ENCODE peak calls at places on chromosomes 1 and 21, in ten cellular contexts. T is Caco-2, B is cardiac fibroblast, N is Panc1, X is fibroblast of lung, Q is lung, J is tibial artery, L is choroid plexus epithelial cell, U is testis, O is GM23338. S is an unnamed sample.

GRCh38 chr1:29767769-29768425 is 531.6 kb downstream of the PTPRU start:
- DNase-seq in T (no peak), Q (no peak), O (no peak), L (no peak), B (no peak), U (no peak), J (no peak), X (no peak), N (no peak), S (no peak)

GRCh38 chr1:69569983-69570755 is 2.4 kb downstream of the LRRC7 start:
- DNase-seq in T (no peak), N (no peak), U (no peak), B (no peak), L (peak), J (no peak), X (peak), Q (no peak), O (peak), S (no peak)

GRCh38 chr1:190599677-190600076 is 122.0 kb upstream of the BRINP3 start:
- DNase-seq in Q (no peak), J (no peak), X (no peak), U (no peak), O (no peak), N (no peak), T (no peak), L (no peak), B (no peak), S (peak)

GRCh38 chr1:151327903-151328674 is 873 bp upstream of the PI4KB start:
- DNase-seq in J (no peak), L (no peak), B (no peak), T (no peak), U (no peak), Q (no peak), O (peak), X (no peak), N (no peak), S (no peak)

GRCh38 chr1:160244209-160244608 is 18.1 kb downstream of the DCAF8 start:
- DNase-seq in O (no peak), B (no peak), U (no peak), T (no peak), L (no peak), J (no peak), Q (no peak), X (no peak), N (no peak), S (peak)

GRCh38 chr1:7454895-7455784 is 316.0 kb upstream of the VAMP3 start:
- DNase-seq in N (no peak), T (no peak), O (no peak), J (no peak), X (peak), L (peak), B (no peak), U (peak), Q (no peak), S (no peak)

GRCh38 chr21:29082416-29082815 is 9.0 kb upstream of the CCT8 start:
- DNase-seq in L (no peak), J (no peak), X (no peak), O (no peak), B (no peak), T (no peak), Q (no peak), U (no peak), N (no peak), S (no peak)

GRCh38 chr1:2607681-2608041 is 21.1 kb downstream of the PRXL2B start:
- DNase-seq in N (no peak), J (no peak), Q (no peak), U (peak), B (no peak), X (no peak), L (peak), O (no peak), T (no peak), S (no peak)

GRCh38 chr1:6911229-6911941 is 126.1 kb downstream of the CAMTA1 start:
- DNase-seq in O (no peak), U (no peak), T (no peak), B (no peak), J (no peak), N (no peak), L (no peak), X (no peak), Q (no peak), S (no peak)

GRCh38 chr1:74732960-74733615 is at the start of the genes CRYZ and TYW3:
- DNase-seq in B (peak), Q (peak), T (peak), L (peak), J (peak), U (peak), N (peak), X (peak), O (peak), S (peak)

GRCh38 chr1:110235839-110236682 is 25.9 kb downstream of the KCNC4 start:
- DNase-seq in Q (no peak), J (no peak), U (no peak), T (no peak), N (no peak), O (no peak), X (peak), B (peak), L (peak), S (peak)

GRCh38 chr1:154609398-154610380 is 1.7 kb upstream of the ADAR start:
- DNase-seq in T (no peak), J (no peak), Q (no peak), B (peak), O (peak), U (no peak), X (peak), L (no peak), N (no peak), S (no peak)
- H3K4me3 ChIP-seq in T (peak), J (no peak), Q (no peak), B (no peak), O (peak), U (no peak), X (no peak), L (no peak), N (no peak), S (no peak)

GRCh38 chr1:68232354-68233148 is at the start of gene WLS:
- DNase-seq in T (peak), J (peak), B (peak), L (peak), N (no peak), Q (peak), O (peak), X (peak), U (peak), S (no peak)
- TF ChIP-seq CTCF in T (no peak), J (no peak), B (peak), L (peak), N (no peak), Q (no peak), O (peak), X (peak), U (no peak), S (no peak)

GRCh38 chr1:14999441-14999840 is 154.1 kb upstream of the TMEM51 start:
- DNase-seq in J (no peak), Q (no peak), X (no peak), N (no peak), L (no peak), T (no peak), U (no peak), B (no peak), O (no peak), S (no peak)
- H3K4me3 ChIP-seq in J (no peak), Q (no peak), X (no peak), N (no peak), L (no peak), T (no peak), U (no peak), B (no peak), O (no peak), S (no peak)

GRCh38 chr1:21590906-21591301 is 78.3 kb downstream of the RAP1GAP start:
- DNase-seq in O (no peak), U (no peak), Q (no peak), B (no peak), J (no peak), T (no peak), L (no peak), X (no peak), N (no peak), S (no peak)

GRCh38 chr1:21592086-21592865 is 76.9 kb downstream of the RAP1GAP start:
- DNase-seq in O (no peak), U (no peak), T (no peak), L (no peak), J (no peak), B (no peak), X (no peak), Q (no peak), N (no peak), S (no peak)

GRCh38 chr1:21594935-21595897 is 73.9 kb downstream of the RAP1GAP start:
- DNase-seq in O (peak), N (no peak), T (peak), Q (peak), U (peak), B (peak), J (peak), X (peak), L (peak), S (no peak)

GRCh38 chr1:21594495-21594894 is 74.7 kb downstream of the RAP1GAP start:
- DNase-seq in J (no peak), U (no peak), Q (no peak), B (peak), X (no peak), L (peak), O (no peak), N (no peak), T (no peak), S (no peak)

GRCh38 chr1:21593231-21593630 is 75.9 kb downstream of the RAP1GAP start:
- DNase-seq in B (no peak), N (no peak), O (no peak), X (no peak), Q (no peak), U (no peak), J (no peak), L (no peak), T (no peak), S (no peak)
- TF ChIP-seq CTCF in B (no peak), N (no peak), O (no peak), X (no peak), Q (no peak), U (no peak), J (no peak), L (no peak), T (no peak), S (no peak)

DNA sequence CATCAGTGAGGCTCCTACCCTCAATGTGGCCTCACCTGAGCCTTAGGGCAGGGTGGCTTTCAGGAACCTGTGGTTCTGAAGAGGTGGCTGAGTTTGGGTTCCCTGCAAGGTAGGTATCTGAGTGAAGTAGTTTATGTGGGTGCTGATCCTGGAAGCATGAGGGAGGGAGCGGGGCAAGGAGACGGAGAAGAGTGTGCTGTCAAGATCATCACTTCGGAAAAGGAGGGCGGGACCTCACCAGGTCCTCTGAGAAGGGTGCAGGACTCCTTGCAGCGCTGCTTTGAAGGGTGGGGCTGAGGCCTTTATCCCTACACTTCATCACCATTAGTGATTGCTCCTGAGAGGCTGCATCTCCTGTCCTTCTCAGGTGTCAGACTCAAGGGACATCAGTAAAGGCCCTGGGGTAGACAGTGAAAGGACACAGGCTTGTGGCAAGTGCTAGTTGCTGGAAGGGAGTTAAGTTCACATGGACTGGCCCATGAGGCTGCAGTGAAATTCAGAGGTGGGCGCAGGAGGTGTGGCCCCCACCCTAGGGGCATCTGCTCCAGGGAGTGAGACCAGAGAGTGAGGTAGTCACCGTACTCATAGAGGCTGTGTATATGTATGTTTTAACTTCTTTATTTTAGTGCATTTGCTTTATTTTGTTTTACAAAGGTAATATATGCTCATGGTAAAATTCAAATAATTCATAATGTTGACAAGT is 57.3 kb upstream of the GALNT2 start:
- DNase-seq in X (no peak), L (no peak), T (no peak), J (no peak), Q (no peak), U (no peak), B (no peak), N (no peak), O (no peak), S (no peak)
- H3K4me3 ChIP-seq in X (no peak), L (no peak), T (no peak), J (no peak), Q (no peak), U (no peak), B (no peak), N (no peak), O (no peak), S (no peak)

DNA sequence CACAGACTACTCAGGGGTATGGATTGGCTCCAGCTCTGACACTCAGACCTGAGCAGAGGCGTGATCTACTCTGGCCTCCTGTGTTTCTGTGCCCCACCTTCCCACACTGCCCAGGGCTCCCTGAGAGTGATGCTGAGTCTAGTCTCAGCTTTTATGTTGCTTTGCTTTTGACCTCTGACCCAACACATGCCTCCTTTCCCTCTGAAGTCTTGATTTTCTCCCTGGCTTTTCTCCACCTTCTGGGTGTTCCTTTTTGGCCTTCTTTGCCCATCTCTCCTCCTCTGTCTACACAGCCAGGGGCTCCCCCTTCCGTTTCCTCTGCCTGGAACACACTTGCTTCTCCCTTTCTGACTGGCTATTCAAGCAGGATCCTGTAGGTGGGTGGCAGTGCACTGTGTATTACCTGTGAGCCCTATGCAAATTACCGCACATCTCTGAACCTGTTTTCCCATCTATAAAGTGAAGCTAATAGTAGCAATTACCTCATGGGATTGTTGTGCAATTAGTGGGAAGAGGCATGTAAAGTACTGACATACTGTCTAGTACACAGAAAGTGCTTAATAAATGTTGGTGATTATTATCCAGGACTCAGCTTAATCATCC is 13.7 kb upstream of the MEX3A start:
- DNase-seq in X (no peak), J (no peak), N (no peak), Q (no peak), O (no peak), L (no peak), B (no peak), U (no peak), T (no peak), S (no peak)
- TF ChIP-seq CTCF in X (no peak), J (no peak), N (no peak), Q (no peak), O (no peak), L (no peak), B (no peak), U (no peak), T (no peak), S (no peak)

GRCh38 chr1:206039046-206039929 is 13.7 kb upstream of the RHEX start:
- DNase-seq in J (no peak), L (no peak), U (no peak), Q (no peak), B (no peak), O (peak), X (no peak), T (no peak), N (no peak), S (no peak)

GRCh38 chr1:206037521-206037920 is 13.8 kb upstream of the CTSE start:
- DNase-seq in L (no peak), U (no peak), T (no peak), B (no peak), Q (no peak), J (no peak), N (no peak), X (no peak), O (no peak), S (no peak)

GRCh38 chr1:206036661-206037455 is 13.2 kb upstream of the CTSE start:
- DNase-seq in U (no peak), Q (no peak), X (no peak), O (no peak), B (no peak), T (no peak), J (no peak), L (no peak), N (no peak), S (no peak)

GRCh38 chr1:206032356-206033140 is 8.9 kb upstream of the CTSE start:
- DNase-seq in U (no peak), Q (no peak), T (no peak), N (no peak), B (peak), L (peak), J (no peak), X (peak), O (no peak), S (no peak)

GRCh38 chr1:206035027-206035426 is 11.3 kb upstream of the CTSE start:
- DNase-seq in L (no peak), U (no peak), J (no peak), Q (no peak), N (no peak), B (no peak), X (no peak), T (no peak), O (no peak), S (no peak)
- H3K4me3 ChIP-seq in L (no peak), U (no peak), J (no peak), Q (no peak), N (no peak), B (no peak), X (no peak), T (no peak), O (no peak), S (no peak)

S was measured in LNCaP clone FGC.